ENCODE peak calls at places on chromosomes 7 and 10, in ten cellular contexts. One of them, this sample, is unnamed.

GRCh38 chr10:31358688-31359330 is 39.8 kb downstream of the ZEB1 start:
- DNase-seq in right lobe of liver: no peak
- DNase-seq in fibroblast of pulmonary artery: peak
- DNase-seq in BE2C: no peak
- DNase-seq in psoas muscle: no peak
- DNase-seq in testis: no peak
- DNase-seq in Caco-2: no peak
- DNase-seq in fibroblast of the aortic adventitia: peak
- DNase-seq in AG04449: no peak
- DNase-seq in foreskin fibroblast: no peak
- DNase-seq in this sample: no peak

GRCh38 chr10:34633346-34633745 is 181.8 kb downstream of the PARD3 start:
- DNase-seq in fibroblast of pulmonary artery: no peak
- DNase-seq in psoas muscle: no peak
- DNase-seq in testis: no peak
- DNase-seq in fibroblast of the aortic adventitia: no peak
- DNase-seq in right lobe of liver: no peak
- DNase-seq in foreskin fibroblast: no peak
- DNase-seq in BE2C: no peak
- DNase-seq in Caco-2: no peak
- DNase-seq in AG04449: no peak
- DNase-seq in this sample: no peak

GRCh38 chr10:70437721-70438120 is 3.8 kb downstream of the NODAL start:
- DNase-seq in Caco-2: no peak
- DNase-seq in BE2C: no peak
- DNase-seq in testis: no peak
- DNase-seq in AG04449: no peak
- DNase-seq in right lobe of liver: no peak
- DNase-seq in fibroblast of the aortic adventitia: no peak
- DNase-seq in psoas muscle: no peak
- DNase-seq in fibroblast of pulmonary artery: no peak
- DNase-seq in foreskin fibroblast: no peak
- DNase-seq in this sample: no peak

GRCh38 chr10:47372726-47373125 is 11.4 kb downstream of the ZNF488 start:
- DNase-seq in Caco-2: no peak
- DNase-seq in BE2C: no peak
- DNase-seq in right lobe of liver: peak
- DNase-seq in fibroblast of the aortic adventitia: no peak
- DNase-seq in foreskin fibroblast: no peak
- DNase-seq in testis: peak
- DNase-seq in AG04449: no peak
- DNase-seq in psoas muscle: peak
- DNase-seq in fibroblast of pulmonary artery: no peak
- DNase-seq in this sample: no peak

GRCh38 chr10:2282194-2282593 is 544.9 kb upstream of the ADARB2 start:
- DNase-seq in Caco-2: no peak
- DNase-seq in testis: no peak
- DNase-seq in AG04449: no peak
- DNase-seq in psoas muscle: no peak
- DNase-seq in fibroblast of pulmonary artery: no peak
- DNase-seq in BE2C: no peak
- DNase-seq in fibroblast of the aortic adventitia: no peak
- DNase-seq in foreskin fibroblast: no peak
- DNase-seq in right lobe of liver: no peak
- DNase-seq in this sample: no peak

GRCh38 chr10:77448226-77448625 is 189.4 kb downstream of the KCNMA1 start:
- DNase-seq in fibroblast of pulmonary artery: no peak
- DNase-seq in foreskin fibroblast: no peak
- DNase-seq in BE2C: no peak
- DNase-seq in testis: no peak
- DNase-seq in psoas muscle: no peak
- DNase-seq in right lobe of liver: no peak
- DNase-seq in Caco-2: no peak
- DNase-seq in AG04449: no peak
- DNase-seq in fibroblast of the aortic adventitia: no peak
- DNase-seq in this sample: no peak

GRCh38 chr10:91420868-91421267 is 10.7 kb downstream of the HECTD2 start:
- DNase-seq in fibroblast of pulmonary artery: peak
- DNase-seq in BE2C: no peak
- DNase-seq in Caco-2: no peak
- DNase-seq in fibroblast of the aortic adventitia: peak
- DNase-seq in testis: no peak
- DNase-seq in foreskin fibroblast: peak
- DNase-seq in right lobe of liver: no peak
- DNase-seq in psoas muscle: no peak
- DNase-seq in AG04449: no peak
- DNase-seq in this sample: no peak

GRCh38 chr10:132687893-132688579 is 97.9 kb downstream of the NKX6-2 start:
- DNase-seq in foreskin fibroblast: no peak
- DNase-seq in right lobe of liver: peak
- DNase-seq in fibroblast of the aortic adventitia: no peak
- DNase-seq in Caco-2: no peak
- DNase-seq in psoas muscle: peak
- DNase-seq in BE2C: no peak
- DNase-seq in fibroblast of pulmonary artery: no peak
- DNase-seq in testis: no peak
- DNase-seq in AG04449: no peak
- DNase-seq in this sample: no peak

GRCh38 chr7:14717711-14718304 is 184.7 kb downstream of the DGKB start:
- DNase-seq in foreskin fibroblast: no peak
- DNase-seq in AG04449: peak
- DNase-seq in fibroblast of the aortic adventitia: peak
- DNase-seq in fibroblast of pulmonary artery: peak
- DNase-seq in right lobe of liver: no peak
- DNase-seq in BE2C: no peak
- DNase-seq in Caco-2: no peak
- DNase-seq in psoas muscle: no peak
- DNase-seq in testis: no peak
- DNase-seq in this sample: peak

GRCh38 chr7:44985900-44986217 is 7.0 kb upstream of the MYO1G start:
- DNase-seq in testis: no peak
- DNase-seq in Caco-2: no peak
- DNase-seq in psoas muscle: no peak
- DNase-seq in fibroblast of pulmonary artery: no peak
- DNase-seq in BE2C: no peak
- DNase-seq in fibroblast of the aortic adventitia: no peak
- DNase-seq in right lobe of liver: no peak
- DNase-seq in AG04449: no peak
- DNase-seq in foreskin fibroblast: no peak
- DNase-seq in this sample: no peak

GRCh38 chr7:10720042-10720441 is 253.6 kb upstream of the PHF14 start:
- DNase-seq in fibroblast of the aortic adventitia: no peak
- DNase-seq in Caco-2: no peak
- DNase-seq in AG04449: no peak
- DNase-seq in foreskin fibroblast: no peak
- DNase-seq in testis: no peak
- DNase-seq in psoas muscle: no peak
- DNase-seq in BE2C: no peak
- DNase-seq in right lobe of liver: no peak
- DNase-seq in fibroblast of pulmonary artery: no peak
- DNase-seq in this sample: no peak
- TF ChIP-seq CTCF in fibroblast of the aortic adventitia: no peak
- TF ChIP-seq CTCF in Caco-2: peak
- TF ChIP-seq CTCF in AG04449: no peak
- TF ChIP-seq CTCF in foreskin fibroblast: no peak
- TF ChIP-seq CTCF in testis: no peak
- TF ChIP-seq CTCF in psoas muscle: no peak
- TF ChIP-seq CTCF in BE2C: peak
- TF ChIP-seq CTCF in right lobe of liver: no peak
- TF ChIP-seq CTCF in fibroblast of pulmonary artery: no peak
- TF ChIP-seq CTCF in this sample: no peak

DNA sequence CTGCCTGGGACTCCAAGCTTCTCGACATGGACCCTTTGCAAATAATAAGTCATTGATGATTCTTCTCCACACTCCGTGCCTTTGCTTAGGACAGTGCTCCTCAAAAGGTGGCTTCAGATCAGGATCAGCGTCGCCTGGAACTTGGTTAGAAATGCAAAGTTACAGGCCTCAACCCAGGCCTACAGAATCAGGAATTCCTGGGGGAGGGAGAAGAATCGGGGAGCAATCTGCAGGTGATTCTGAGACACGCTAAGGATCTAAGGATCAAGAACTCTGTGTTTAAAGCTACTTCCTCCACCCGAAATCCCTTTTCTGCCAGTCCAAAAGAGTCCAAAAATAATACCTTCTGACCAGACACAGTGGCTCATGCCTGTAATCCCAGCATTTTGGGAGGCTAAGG is 78.1 kb downstream of the C10orf105 start:
- DNase-seq in fibroblast of the aortic adventitia: no peak
- DNase-seq in AG04449: no peak
- DNase-seq in fibroblast of pulmonary artery: no peak
- DNase-seq in Caco-2: no peak
- DNase-seq in psoas muscle: no peak
- DNase-seq in right lobe of liver: no peak
- DNase-seq in testis: no peak
- DNase-seq in foreskin fibroblast: no peak
- DNase-seq in BE2C: no peak
- DNase-seq in this sample: no peak
- TF ChIP-seq CTCF in fibroblast of the aortic adventitia: no peak
- TF ChIP-seq CTCF in AG04449: no peak
- TF ChIP-seq CTCF in fibroblast of pulmonary artery: no peak
- TF ChIP-seq CTCF in Caco-2: no peak
- TF ChIP-seq CTCF in psoas muscle: no peak
- TF ChIP-seq CTCF in right lobe of liver: no peak
- TF ChIP-seq CTCF in testis: no peak
- TF ChIP-seq CTCF in foreskin fibroblast: no peak
- TF ChIP-seq CTCF in BE2C: no peak
- TF ChIP-seq CTCF in this sample: no peak

GRCh38 chr10:49139866-49140195 is 6.0 kb upstream of the FAM170B start:
- DNase-seq in Caco-2: no peak
- DNase-seq in AG04449: peak
- DNase-seq in fibroblast of pulmonary artery: peak
- DNase-seq in foreskin fibroblast: peak
- DNase-seq in fibroblast of the aortic adventitia: peak
- DNase-seq in right lobe of liver: no peak
- DNase-seq in psoas muscle: no peak
- DNase-seq in testis: no peak
- DNase-seq in BE2C: no peak
- DNase-seq in this sample: no peak

GRCh38 chr10:49139000-49139865 is 5.4 kb upstream of the FAM170B start:
- DNase-seq in foreskin fibroblast: peak
- DNase-seq in BE2C: no peak
- DNase-seq in Caco-2: no peak
- DNase-seq in right lobe of liver: no peak
- DNase-seq in AG04449: peak
- DNase-seq in fibroblast of pulmonary artery: no peak
- DNase-seq in fibroblast of the aortic adventitia: peak
- DNase-seq in testis: no peak
- DNase-seq in psoas muscle: no peak
- DNase-seq in this sample: peak

GRCh38 chr10:49140306-49141175 is 6.7 kb upstream of the FAM170B start:
- DNase-seq in Caco-2: no peak
- DNase-seq in fibroblast of pulmonary artery: no peak
- DNase-seq in foreskin fibroblast: no peak
- DNase-seq in psoas muscle: no peak
- DNase-seq in AG04449: no peak
- DNase-seq in BE2C: no peak
- DNase-seq in right lobe of liver: no peak
- DNase-seq in testis: no peak
- DNase-seq in fibroblast of the aortic adventitia: no peak
- DNase-seq in this sample: no peak

GRCh38 chr10:49136525-49136924 is 2.7 kb upstream of the FAM170B start:
- DNase-seq in testis: no peak
- DNase-seq in fibroblast of the aortic adventitia: no peak
- DNase-seq in Caco-2: no peak
- DNase-seq in right lobe of liver: no peak
- DNase-seq in fibroblast of pulmonary artery: no peak
- DNase-seq in AG04449: no peak
- DNase-seq in BE2C: no peak
- DNase-seq in psoas muscle: no peak
- DNase-seq in foreskin fibroblast: no peak
- DNase-seq in this sample: no peak

DNA sequence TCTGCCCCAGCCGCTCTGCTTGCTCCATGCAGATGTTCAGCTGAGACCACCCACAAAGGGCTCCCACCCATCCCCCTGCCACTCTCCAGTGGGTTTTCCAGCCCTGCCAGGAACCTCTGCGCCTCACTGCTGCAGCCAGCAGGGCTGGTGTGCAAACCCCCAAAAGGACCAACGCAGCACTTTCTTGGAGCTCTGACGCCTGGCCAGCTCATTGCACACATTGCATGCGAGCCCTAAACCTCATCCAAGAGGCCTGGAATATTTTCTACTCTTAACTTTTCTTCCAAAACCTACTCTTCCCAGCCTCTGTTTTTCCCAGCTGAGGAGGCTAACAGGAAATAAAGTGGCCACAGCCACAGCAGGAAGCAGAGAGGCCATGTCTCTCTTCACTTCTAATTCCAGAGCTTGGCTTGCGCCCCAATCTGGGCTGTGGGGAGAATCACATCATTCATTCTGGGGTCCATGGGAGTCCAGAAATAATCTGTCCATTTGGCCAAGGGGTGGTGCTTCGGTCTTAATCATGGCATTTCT is 4.6 kb upstream of the FAM170B start:
- DNase-seq in right lobe of liver: no peak
- DNase-seq in Caco-2: no peak
- DNase-seq in foreskin fibroblast: peak
- DNase-seq in psoas muscle: peak
- DNase-seq in BE2C: no peak
- DNase-seq in testis: no peak
- DNase-seq in fibroblast of pulmonary artery: no peak
- DNase-seq in AG04449: no peak
- DNase-seq in fibroblast of the aortic adventitia: peak
- DNase-seq in this sample: peak
- TF ChIP-seq CTCF in right lobe of liver: no peak
- TF ChIP-seq CTCF in Caco-2: no peak
- TF ChIP-seq CTCF in foreskin fibroblast: no peak
- TF ChIP-seq CTCF in psoas muscle: no peak
- TF ChIP-seq CTCF in BE2C: no peak
- TF ChIP-seq CTCF in testis: no peak
- TF ChIP-seq CTCF in fibroblast of pulmonary artery: no peak
- TF ChIP-seq CTCF in AG04449: no peak
- TF ChIP-seq CTCF in fibroblast of the aortic adventitia: peak
- TF ChIP-seq CTCF in this sample: no peak

DNA sequence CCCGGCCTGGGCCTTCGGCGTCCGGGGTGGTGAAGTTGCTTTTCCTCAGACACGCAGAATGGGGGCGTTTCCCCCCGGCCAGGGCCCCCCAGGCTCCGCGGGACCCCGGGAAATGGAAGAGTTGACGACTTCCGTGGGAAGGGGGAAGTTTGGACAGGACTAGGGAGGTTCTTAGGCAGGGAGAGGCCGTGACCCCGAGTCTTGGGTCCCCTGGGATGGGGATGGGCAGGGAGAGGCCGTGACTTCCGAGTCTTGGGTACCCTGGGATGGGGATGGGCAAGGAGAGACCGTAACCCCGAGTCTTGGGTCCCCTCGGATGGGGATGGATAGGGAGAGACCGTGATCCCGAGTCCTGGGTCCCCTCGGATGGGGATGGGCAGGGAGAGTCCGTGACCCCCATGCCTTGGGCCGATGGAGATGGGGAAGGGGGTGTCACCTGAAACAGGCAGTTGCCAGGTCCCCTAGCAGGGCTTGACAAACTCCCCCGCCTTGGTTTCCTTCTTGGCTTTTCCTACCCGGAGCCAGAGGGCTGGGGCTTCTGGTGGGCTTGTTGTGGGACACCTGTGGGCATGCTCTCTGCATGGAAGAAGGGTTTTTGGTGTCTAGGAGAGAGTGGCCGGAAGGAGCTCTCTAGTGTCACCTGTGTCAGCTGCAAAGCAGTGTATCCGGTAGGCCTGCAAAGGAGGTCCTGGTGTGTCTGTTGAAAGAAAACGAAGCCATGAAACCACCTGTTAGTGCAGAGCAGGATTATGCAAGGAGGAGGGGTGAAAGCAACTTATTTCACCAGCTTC is 1.1 kb downstream of the TRRAP start:
- DNase-seq in BE2C: no peak
- DNase-seq in right lobe of liver: peak
- DNase-seq in fibroblast of the aortic adventitia: no peak
- DNase-seq in fibroblast of pulmonary artery: no peak
- DNase-seq in AG04449: no peak
- DNase-seq in foreskin fibroblast: no peak
- DNase-seq in Caco-2: peak
- DNase-seq in psoas muscle: no peak
- DNase-seq in testis: peak
- DNase-seq in this sample: no peak
- TF ChIP-seq CTCF in BE2C: peak
- TF ChIP-seq CTCF in right lobe of liver: no peak
- TF ChIP-seq CTCF in fibroblast of the aortic adventitia: no peak
- TF ChIP-seq CTCF in fibroblast of pulmonary artery: no peak
- TF ChIP-seq CTCF in AG04449: no peak
- TF ChIP-seq CTCF in foreskin fibroblast: peak
- TF ChIP-seq CTCF in Caco-2: no peak
- TF ChIP-seq CTCF in psoas muscle: no peak
- TF ChIP-seq CTCF in testis: peak
- TF ChIP-seq CTCF in this sample: no peak

This sample was measured in AG09319.